ENCODE peak calls at places on chromosomes 3 and 15, in five cellular contexts. X, V, L, I and A are unnamed samples.

GRCh38 chr3:146503459-146504202 is 34.3 kb upstream of the PLSCR2 start:
- DNase-seq in X (no peak), L (no peak), I (no peak), V (peak), A (no peak)

GRCh38 chr15:80556694-80557367 is 138.3 kb upstream of the ABHD17C start:
- DNase-seq in I (no peak), X (no peak), V (no peak), L (no peak), A (no peak)

GRCh38 chr3:110526732-110527727 is 544.6 kb upstream of the NECTIN3 start:
- DNase-seq in I (no peak), L (no peak), X (no peak), V (peak), A (no peak)

GRCh38 chr3:157120071-157120892 is 39.7 kb downstream of the CCNL1 start:
- DNase-seq in V (no peak), I (no peak), L (no peak), X (no peak), A (no peak)

GRCh38 chr3:162719684-162720341 is 1223.2 kb downstream of the OTOL1 start:
- DNase-seq in X (no peak), V (peak), L (no peak), I (no peak), A (no peak)

GRCh38 chr3:37765591-37766219 is 96.0 kb upstream of the CTDSPL start:
- DNase-seq in I (peak), V (no peak), X (no peak), L (no peak), A (peak)

GRCh38 chr3:68972358-68972979 is 40.1 kb upstream of the TAFA4 start:
- DNase-seq in L (peak), V (peak), I (peak), X (no peak), A (peak)

GRCh38 chr3:172626241-172626640 is 84.6 kb downstream of the NCEH1 start:
- DNase-seq in V (peak), X (no peak), L (no peak), I (no peak), A (no peak)

GRCh38 chr3:111547645-111548044 is 5.6 kb downstream of the CD96 start:
- DNase-seq in X (peak), V (no peak), L (no peak), I (no peak), A (no peak)

GRCh38 chr15:64024172-64025050 is 21.9 kb downstream of the DAPK2 start:
- DNase-seq in L (no peak), X (no peak), I (no peak), V (no peak), A (no peak)

GRCh38 chr3:196159952-196160804 is 51.0 kb downstream of the ZDHHC19 start:
- DNase-seq in X (peak), V (peak), L (no peak), I (no peak), A (no peak)

GRCh38 chr15:101024111-101024695 is 105.0 kb downstream of the LRRK1 start:
- DNase-seq in V (no peak), X (no peak), L (no peak), I (peak), A (no peak)

GRCh38 chr3:101466465-101467309 is 46.3 kb downstream of the SENP7 start:
- DNase-seq in V (no peak), I (no peak), X (no peak), L (no peak), A (peak)

GRCh38 chr15:83276661-83277060 is 7.8 kb downstream of the BNC1 start:
- DNase-seq in L (no peak), X (no peak), I (no peak), V (no peak), A (no peak)

GRCh38 chr3:29486087-29486486 is 205.2 kb downstream of the RBMS3 start:
- DNase-seq in V (peak), L (no peak), I (no peak), X (no peak), A (no peak)

GRCh38 chr3:116836286-116836685 is 126.7 kb downstream of the TUSC7 start:
- DNase-seq in I (no peak), V (peak), L (no peak), X (no peak), A (no peak)

GRCh38 chr15:61237400-61237799 is 8.3 kb upstream of the RORA start:
- DNase-seq in V (no peak), L (no peak), I (no peak), X (no peak), A (no peak)

GRCh38 chr3:11641316-11641682 is 2.4 kb downstream of the VGLL4 start:
- DNase-seq in V (no peak), X (no peak), I (no peak), L (no peak), A (no peak)

GRCh38 chr3:94665922-94666321 is 603.1 kb downstream of the NSUN3 start:
- DNase-seq in I (no peak), X (no peak), L (no peak), V (no peak), A (no peak)

GRCh38 chr3:132196113-132196512 is 121.1 kb upstream of the ACP3 start:
- DNase-seq in I (no peak), X (no peak), V (no peak), L (no peak), A (no peak)

GRCh38 chr15:47715402-47715801 is 1.9 kb upstream of the SEMA6D start:
- DNase-seq in V (no peak), X (no peak), I (no peak), L (no peak), A (no peak)

GRCh38 chr3:112561085-112561692 is 573 bp downstream of the ATG3 start:
- DNase-seq in X (peak), L (peak), V (peak), I (peak), A (peak)

GRCh38 chr3:101102678-101103296 is 109.6 kb upstream of the ABI3BP start:
- DNase-seq in L (no peak), X (no peak), I (no peak), V (no peak), A (no peak)

GRCh38 chr3:151171145-151171544 is 31.9 kb downstream of the GPR171 start:
- DNase-seq in I (no peak), V (no peak), L (no peak), X (peak), A (no peak)

GRCh38 chr3:146326875-146327543 is 76.1 kb upstream of the PLSCR4 start:
- DNase-seq in I (peak), V (peak), X (no peak), L (no peak), A (no peak)

GRCh38 chr3:164418426-164418825 is 659.9 kb downstream of the SI start:
- DNase-seq in X (no peak), V (no peak), L (no peak), I (no peak), A (no peak)

GRCh38 chr15:69757186-69757585 is 304.6 kb downstream of the RPLP1 start:
- DNase-seq in I (no peak), L (no peak), X (no peak), V (peak), A (no peak)

GRCh38 chr3:181054538-181054937 is 65.0 kb upstream of the DNAJC19 start:
- DNase-seq in I (no peak), V (no peak), X (no peak), L (no peak), A (no peak)

GRCh38 chr3:126959921-126960603 is 22.9 kb upstream of the PLXNA1 start:
- DNase-seq in V (peak), I (no peak), L (no peak), X (no peak), A (no peak)

GRCh38 chr3:105639131-105639530 is 229.7 kb downstream of the CBLB start:
- DNase-seq in I (no peak), V (no peak), L (no peak), X (no peak), A (no peak)

GRCh38 chr3:105629725-105630124 is 239.1 kb downstream of the CBLB start:
- DNase-seq in I (no peak), X (no peak), V (peak), L (no peak), A (no peak)

GRCh38 chr3:105634719-105635118 is 234.1 kb downstream of the CBLB start:
- DNase-seq in X (no peak), V (no peak), I (no peak), L (no peak), A (no peak)
- TF ChIP-seq CTCF in X (no peak), V (no peak), I (no peak), L (no peak), A (no peak)

GRCh38 chr3:189049458-189050231 is 122.1 kb upstream of the TPRG1 start:
- DNase-seq in L (no peak), V (peak), I (no peak), X (no peak), A (no peak)
- TF ChIP-seq CTCF in L (no peak), V (peak), I (no peak), X (no peak), A (peak)

DNA sequence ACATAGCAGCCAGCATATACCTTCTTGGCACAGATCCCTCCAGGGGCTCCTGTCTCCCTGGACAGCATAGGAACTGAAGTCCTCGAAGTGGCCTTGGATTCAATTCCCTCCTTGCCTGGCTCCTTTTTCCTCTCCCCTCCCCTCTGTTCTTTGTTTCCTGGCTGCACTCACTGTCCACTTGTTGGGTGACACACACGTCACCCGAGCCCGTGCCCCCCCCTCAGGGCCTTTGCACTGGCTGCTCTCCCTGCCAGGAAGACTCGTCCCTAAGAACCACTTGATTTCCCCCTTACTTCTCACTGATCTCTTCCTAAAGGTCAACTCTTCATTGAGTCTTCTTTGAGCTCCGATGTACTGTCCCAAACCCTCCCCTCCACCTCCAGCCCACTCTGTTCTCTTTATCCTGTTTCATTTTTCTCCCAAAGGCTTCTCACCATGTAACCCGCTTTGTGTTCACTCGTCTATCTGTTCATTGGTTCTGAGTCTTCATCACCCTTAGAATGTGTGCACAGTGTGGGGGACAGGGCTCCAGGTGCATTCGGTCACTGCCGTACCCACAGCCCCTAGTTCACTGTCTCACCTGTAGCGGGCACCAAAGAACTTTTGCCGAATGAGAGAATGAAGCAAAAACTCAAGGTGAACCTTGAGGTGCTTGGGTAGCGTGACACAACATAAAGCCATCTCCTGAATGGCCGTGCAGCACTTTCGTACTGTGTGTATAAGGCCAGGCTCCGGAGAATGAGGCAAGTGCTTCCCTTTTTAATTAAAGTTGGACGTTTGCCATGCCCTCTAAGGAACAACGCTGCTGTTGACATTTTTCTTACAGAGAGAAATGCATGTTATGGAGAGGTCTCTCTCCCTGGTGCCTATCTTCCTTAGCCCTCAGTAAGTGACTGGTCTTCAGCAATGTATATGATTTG is 74.0 kb downstream of the CHRNA7 start:
- DNase-seq in I (no peak), L (peak), X (no peak), V (no peak), A (no peak)
- TF ChIP-seq CTCF in I (no peak), L (no peak), X (no peak), V (peak), A (no peak)

GRCh38 chr15:37823601-37824275 is 110.7 kb upstream of the TMCO5A start:
- DNase-seq in L (no peak), I (no peak), V (no peak), X (no peak), A (no peak)
- TF ChIP-seq CTCF in L (no peak), I (no peak), V (no peak), X (no peak), A (no peak)

GRCh38 chr15:90598053-90598577 is 68.4 kb downstream of the CRTC3 start:
- DNase-seq in I (peak), V (no peak), X (peak), L (peak), A (no peak)
- TF ChIP-seq CTCF in I (no peak), V (no peak), X (no peak), L (peak), A (no peak)

GRCh38 chr3:147616998-147617619 is 207.9 kb downstream of the ZIC1 start:
- DNase-seq in X (no peak), V (peak), L (no peak), I (no peak), A (no peak)
- TF ChIP-seq CTCF in X (no peak), V (peak), L (peak), I (no peak), A (peak)

DNA sequence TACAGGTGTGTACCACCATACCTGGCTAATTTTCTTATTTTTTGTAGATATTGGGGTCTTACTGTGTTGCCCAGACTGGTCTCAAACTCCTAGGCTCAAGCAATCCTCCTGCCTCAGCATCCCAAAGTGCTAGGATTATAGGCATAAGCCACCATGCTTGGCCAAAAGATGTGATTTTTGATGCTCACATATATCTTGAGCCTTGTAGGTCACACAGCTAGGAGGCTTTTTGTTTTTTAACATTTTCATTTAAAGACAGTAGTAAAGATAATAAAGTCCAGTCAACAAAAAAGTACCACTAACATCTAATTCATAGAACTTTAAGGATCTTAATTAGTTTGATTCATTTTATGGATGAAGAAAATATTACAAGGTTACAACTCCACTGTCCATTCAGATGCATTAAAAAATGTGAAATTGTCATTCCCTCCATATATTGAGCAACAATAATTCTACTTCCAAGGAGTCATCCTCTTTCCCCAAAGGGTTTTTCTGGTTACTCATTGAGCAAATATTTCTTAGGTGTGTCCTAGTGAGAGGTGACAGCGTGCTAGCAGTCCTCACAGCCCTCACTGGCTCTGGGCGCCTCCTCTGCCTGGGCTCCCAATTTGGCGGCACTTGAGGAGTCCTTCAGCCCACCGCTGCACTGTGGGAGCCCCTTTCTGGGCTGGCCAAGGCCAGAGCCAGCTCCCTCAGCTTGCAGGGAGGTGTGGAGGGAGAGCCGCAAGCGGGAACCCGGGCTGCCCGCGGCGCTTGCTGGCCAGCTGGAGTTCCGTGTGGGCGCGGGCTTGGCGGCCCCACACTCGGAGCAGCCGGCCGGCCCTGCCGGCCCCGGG is 8.3 kb upstream of the TASOR start:
- DNase-seq in V (peak), I (no peak), X (no peak), L (no peak), A (no peak)
- TF ChIP-seq CTCF in V (no peak), I (no peak), X (no peak), L (no peak), A (no peak)

DNA sequence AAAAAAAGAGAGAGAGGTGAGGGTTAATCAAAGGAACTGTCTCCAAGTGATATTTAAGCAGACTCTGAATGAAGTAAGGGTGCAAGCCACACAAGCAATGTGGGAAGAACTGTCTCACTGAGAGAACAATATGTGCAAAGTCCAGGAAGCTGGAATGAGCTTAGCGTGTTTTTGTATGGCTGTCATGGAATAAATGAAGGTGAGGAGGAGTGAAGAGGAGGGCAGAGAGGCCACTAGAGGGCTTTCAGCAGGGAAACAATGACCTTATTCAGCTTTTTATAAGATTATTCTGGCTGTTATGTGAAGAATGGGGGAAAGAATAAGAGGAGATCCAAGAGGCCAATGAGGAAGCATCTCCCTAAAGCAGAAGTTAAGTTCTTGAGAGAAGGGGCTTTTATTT is 86.9 kb upstream of the COL8A1 start:
- DNase-seq in X (no peak), V (no peak), L (no peak), I (no peak), A (no peak)
- TF ChIP-seq CTCF in X (no peak), V (peak), L (no peak), I (no peak), A (peak)